ENCODE peak calls at places on chromosome 3, in seven cellular contexts. M is NCI-H2081; K is iris pigment epithelial cell; L is endothelial cell; J is epithelial cell of proximal tubule; Y is fibroblast of mammary gland; N is stimulated activated CD4-positive, alpha-beta T cell treated with anti-CD3 and anti-CD28 coated beads, Interleukin-1b, Interleukin-23, amount 100 ng/mL, for 24 hours. F is an unnamed sample.

GRCh38 chr3:123143669-123144411 is 57.9 kb upstream of the SEC22A start:
- DNase-seq in M (peak), K (peak), L (no peak), J (peak), Y (peak), N (no peak), F (peak)

GRCh38 chr3:27349832-27350231 is 19.4 kb downstream of the NEK10 start:
- DNase-seq in M (no peak), K (no peak), L (no peak), J (no peak), Y (no peak), N (no peak), F (no peak)

GRCh38 chr3:36812240-36812639 is 47.9 kb upstream of the DCLK3 start:
- DNase-seq in M (no peak), K (no peak), L (no peak), J (no peak), Y (no peak), N (no peak), F (no peak)

GRCh38 chr3:45987368-45988099 is 8.1 kb downstream of the FYCO1 start:
- DNase-seq in M (no peak), K (peak), L (no peak), J (no peak), Y (peak), N (no peak), F (peak)

GRCh38 chr3:126961191-126961790 is 21.6 kb upstream of the PLXNA1 start:
- DNase-seq in M (no peak), K (peak), L (no peak), J (no peak), Y (peak), N (no peak), F (peak)

GRCh38 chr3:52487050-52487787 is 7.9 kb upstream of the STAB1 start:
- DNase-seq in M (no peak), K (no peak), L (no peak), J (no peak), Y (no peak), N (no peak), F (no peak)

GRCh38 chr3:196569003-196569516 is 600 bp downstream of the FBXO45 start:
- DNase-seq in M (peak), K (peak), L (no peak), J (no peak), Y (peak), N (peak), F (peak)

GRCh38 chr3:79558943-79559342 is 208.9 kb downstream of the ROBO1 start:
- DNase-seq in M (no peak), K (peak), L (no peak), J (no peak), Y (no peak), N (no peak), F (no peak)

GRCh38 chr3:45816544-45816943 is 20.2 kb upstream of the SLC6A20 start:
- DNase-seq in M (no peak), K (peak), L (no peak), J (no peak), Y (peak), N (no peak), F (no peak)

GRCh38 chr3:137360531-137361201 is 402.9 kb downstream of the IL20RB start:
- DNase-seq in M (no peak), K (no peak), L (no peak), J (no peak), Y (no peak), N (no peak), F (no peak)

GRCh38 chr3:69292959-69293574 is 92.8 kb downstream of the FRMD4B start:
- DNase-seq in M (no peak), K (no peak), L (no peak), J (no peak), Y (no peak), N (no peak), F (no peak)

GRCh38 chr3:47611577-47611976 is 32.9 kb upstream of the CSPG5 start:
- DNase-seq in M (no peak), K (no peak), L (no peak), J (no peak), Y (no peak), N (no peak), F (no peak)

GRCh38 chr3:83684199-83684598 is 1274.6 kb upstream of the CADM2 start:
- DNase-seq in M (no peak), K (no peak), L (no peak), J (no peak), Y (no peak), N (no peak), F (no peak)

F was measured in astrocyte of the spinal cord.